ENCODE peak calls at places on chromosomes 13 and 19, in eight cellular contexts. W is nephron progenitor cell; B is astrocyte of the hippocampus; S is neural crest cell; K is C1 segment of cervical spinal cord; A is choroid plexus epithelial cell; G is psoas muscle; Q is activated CD4-positive, alpha-beta T cell treated with anti-CD3 and anti-CD28 coated beads for 24 hours. D is an unnamed sample.

GRCh38 chr13:49346460-49346859 is 97.4 kb downstream of the CAB39L start:
- DNase-seq in B (no peak), A (no peak), Q (no peak), S (no peak), K (no peak), W (no peak), G (no peak), D (no peak)

GRCh38 chr13:98549728-98550317 is 27.1 kb downstream of the STK24 start:
- DNase-seq in W (no peak), G (no peak), S (no peak), Q (no peak), A (peak), K (no peak), B (no peak), D (no peak)

GRCh38 chr19:1247747-1248453 is 483 bp upstream of the MIDN start:
- DNase-seq in A (peak), G (peak), W (peak), K (no peak), B (peak), Q (no peak), S (no peak), D (no peak)

GRCh38 chr13:23681253-23681652 is 111.0 kb downstream of the TNFRSF19 start:
- DNase-seq in G (no peak), W (no peak), A (peak), S (no peak), B (no peak), Q (no peak), K (no peak), D (no peak)

GRCh38 chr13:92941167-92941566 is 285.4 kb upstream of the GPC6 start:
- DNase-seq in A (peak), Q (no peak), K (no peak), W (no peak), B (peak), G (no peak), S (no peak), D (no peak)

GRCh38 chr13:34361528-34361927 is 543.6 kb downstream of the RFC3 start:
- DNase-seq in A (no peak), B (no peak), W (no peak), S (no peak), Q (no peak), G (no peak), K (no peak), D (no peak)

GRCh38 chr13:99665716-99666115 is 164.4 kb downstream of the TM9SF2 start:
- DNase-seq in S (no peak), W (no peak), A (no peak), K (no peak), Q (no peak), G (no peak), B (no peak), D (no peak)

GRCh38 chr13:79318664-79319063 is 87.4 kb downstream of the RBM26 start:
- DNase-seq in K (no peak), W (no peak), S (no peak), Q (no peak), A (no peak), G (no peak), B (no peak), D (no peak)

GRCh38 chr19:47075179-47075811 is 26.9 kb upstream of the TMEM160 start:
- DNase-seq in W (no peak), G (no peak), K (no peak), Q (no peak), A (no peak), B (no peak), S (no peak), D (no peak)

GRCh38 chr13:79404985-79405384 is 1.1 kb downstream of the RBM26 start:
- DNase-seq in W (no peak), K (no peak), A (no peak), Q (peak), B (no peak), S (no peak), G (no peak), D (no peak)

GRCh38 chr19:38425810-38426466 is at the start of gene RASGRP4:
- DNase-seq in A (no peak), K (peak), B (no peak), Q (peak), S (no peak), G (no peak), W (peak), D (no peak)

GRCh38 chr13:41842029-41842428 is 118.9 kb downstream of the VWA8 start:
- DNase-seq in Q (no peak), G (no peak), B (peak), K (no peak), S (no peak), W (no peak), A (peak), D (no peak)

GRCh38 chr13:33125821-33126570 is 109.8 kb downstream of the KL start:
- DNase-seq in W (no peak), Q (no peak), K (no peak), S (no peak), B (peak), G (peak), A (peak), D (peak)

GRCh38 chr13:107901230-107901629 is 314.1 kb downstream of the LIG4 start:
- DNase-seq in W (no peak), K (no peak), S (no peak), A (no peak), B (no peak), G (no peak), Q (no peak), D (no peak)

GRCh38 chr13:45928843-45929242 is 77.3 kb upstream of the SIAH3 start:
- DNase-seq in W (no peak), S (no peak), Q (no peak), G (no peak), A (peak), K (no peak), B (peak), D (no peak)

GRCh38 chr13:102724923-102725322 is 30.1 kb upstream of the METTL21C start:
- DNase-seq in S (no peak), A (peak), Q (no peak), K (no peak), B (peak), W (no peak), G (no peak), D (no peak)

GRCh38 chr19:18469245-18470107 is 31.5 kb upstream of the ISYNA1 start:
- DNase-seq in Q (peak), K (no peak), G (peak), W (peak), B (peak), A (peak), S (peak), D (no peak)

GRCh38 chr19:34480491-34480890 is 1.1 kb upstream of the WTIP start:
- DNase-seq in Q (no peak), W (no peak), A (no peak), B (no peak), K (no peak), G (no peak), S (no peak), D (no peak)

D was measured in brain pericyte.